ENCODE peak calls at places on chromosome 22, in ten cellular contexts. W, X, C, Y, B, A, I, E, L and S are unnamed samples.
A peak's percentile ranks its signal among the peaks of the same experiment; 100 is the strongest.

GRCh38 chr22:47153854-47154542 is 391.5 kb downstream of the TBC1D22A start:
- DNase-seq in W (no peak), X (no peak), C (no peak), Y (no peak), B (no peak), A (no peak), I (peak; percentile 36), E (no peak), L (no peak), S (no peak)

GRCh38 chr22:23760056-23760455 is 2.7 kb upstream of the C22orf15 start:
- DNase-seq in W (no peak), X (no peak), C (no peak), Y (no peak), B (no peak), A (no peak), I (no peak), E (no peak), L (no peak), S (no peak)

GRCh38 chr22:43077121-43077877 is 11.9 kb downstream of the TTLL1 start:
- DNase-seq in W (no peak), X (no peak), C (no peak), Y (peak; percentile 65), B (no peak), A (peak; percentile 58), I (no peak), E (no peak), L (peak; percentile 57), S (peak; percentile 63)

GRCh38 chr22:42313804-42314581 is 43.5 kb upstream of the TCF20 start:
- DNase-seq in W (peak; percentile 96), X (peak; percentile 73), C (peak; percentile 96), Y (peak; percentile 45), B (peak; percentile 75), A (peak; percentile 70), I (peak; percentile 81), E (peak; percentile 98), L (no peak), S (peak; percentile 99)

GRCh38 chr22:46879083-46879482 is 116.6 kb downstream of the TBC1D22A start:
- DNase-seq in W (no peak), X (no peak), C (peak; percentile 5), Y (no peak), B (no peak), A (no peak), I (no peak), E (no peak), L (no peak), S (no peak)

GRCh38 chr22:48100685-48101417 is 1338.4 kb downstream of the TBC1D22A start:
- DNase-seq in W (no peak), X (no peak), C (no peak), Y (no peak), B (peak; percentile 46), A (no peak), I (no peak), E (no peak), L (no peak), S (no peak)

GRCh38 chr22:30607300-30607930 is 441 bp downstream of the TCN2 start:
- DNase-seq in W (no peak), X (no peak), C (no peak), Y (no peak), B (no peak), A (no peak), I (no peak), E (no peak), L (no peak), S (no peak)

GRCh38 chr22:24420977-24421343 is 6.4 kb upstream of the ADORA2A start:
- DNase-seq in W (no peak), X (no peak), C (no peak), Y (no peak), B (no peak), A (no peak), I (no peak), E (no peak), L (no peak), S (no peak)

GRCh38 chr22:20238567-20239062 is 29.5 kb downstream of the RTN4R start:
- DNase-seq in W (peak; percentile 95), X (peak; percentile 41), C (no peak), Y (no peak), B (no peak), A (peak; percentile 84), I (peak; percentile 79), E (peak; percentile 70), L (peak; percentile 45), S (peak; percentile 69)

GRCh38 chr22:19959587-19960490 is 18.2 kb upstream of the TXNRD2 start:
- DNase-seq in W (no peak), X (no peak), C (no peak), Y (peak; percentile 25), B (peak; percentile 65), A (no peak), I (no peak), E (no peak), L (no peak), S (no peak)

GRCh38 chr22:33427461-33427860 is 369.3 kb upstream of the SYN3 start:
- DNase-seq in W (no peak), X (no peak), C (no peak), Y (no peak), B (no peak), A (no peak), I (no peak), E (no peak), L (no peak), S (no peak)

GRCh38 chr22:31089101-31090100 is 8.3 kb downstream of the SMTN start:
- DNase-seq in W (peak; percentile 76), X (peak; percentile 27), C (no peak), Y (no peak), B (peak; percentile 91), A (no peak), I (peak; percentile 51), E (no peak), L (no peak), S (no peak)

GRCh38 chr22:49928185-49928495 is 9.7 kb downstream of the CRELD2 start:
- DNase-seq in W (no peak), X (no peak), C (no peak), Y (no peak), B (no peak), A (no peak), I (no peak), E (no peak), L (no peak), S (no peak)

GRCh38 chr22:50485221-50486131 is 1.2 kb upstream of the MIOX start:
- DNase-seq in W (peak; percentile 62), X (no peak), C (no peak), Y (no peak), B (no peak), A (peak; percentile 80), I (peak; percentile 96), E (no peak), L (no peak), S (peak; percentile 78)

GRCh38 chr22:44448271-44448780 is 49.7 kb downstream of the RTL6 start:
- DNase-seq in W (peak; percentile 34), X (no peak), C (peak; percentile 94), Y (peak; percentile 76), B (peak; percentile 91), A (no peak), I (peak; percentile 37), E (no peak), L (peak; percentile 59), S (no peak)
- H3K4me3 ChIP-seq in W (no peak overlapping the region), X (no peak overlapping the region), C (peak overlapping the region; percentile 24), Y (no peak overlapping the region), B (no peak overlapping the region), A (no peak overlapping the region), I (no peak overlapping the region), E (no peak overlapping the region), L (no peak overlapping the region), S (no peak overlapping the region)

GRCh38 chr22:35844886-35845285 is 127.2 kb downstream of the APOL5 start:
- DNase-seq in W (no peak), X (no peak), C (no peak), Y (no peak), B (no peak), A (no peak), I (no peak), E (no peak), L (no peak), S (no peak)

GRCh38 chr22:35842519-35842913 is 124.8 kb downstream of the APOL5 start:
- DNase-seq in W (no peak), X (no peak), C (no peak), Y (no peak), B (no peak), A (no peak), I (no peak), E (no peak), L (no peak), S (no peak)

GRCh38 chr22:35841907-35842518 is 124.3 kb downstream of the APOL5 start:
- DNase-seq in W (no peak), X (no peak), C (no peak), Y (no peak), B (no peak), A (no peak), I (no peak), E (no peak), L (no peak), S (no peak)

GRCh38 chr22:35839811-35840739 is 122.4 kb downstream of the APOL5 start:
- DNase-seq in W (peak; percentile 96), X (no peak), C (peak; percentile 91), Y (peak; percentile 82), B (peak; percentile 94), A (peak; percentile 64), I (peak; percentile 87), E (peak; percentile 95), L (peak; percentile 85), S (peak; percentile 96)

GRCh38 chr22:35842954-35843353 is 125.3 kb downstream of the APOL5 start:
- DNase-seq in W (peak; percentile 71), X (no peak), C (no peak), Y (no peak), B (no peak), A (no peak), I (peak; percentile 55), E (peak; percentile 44), L (no peak), S (peak; percentile 57)
- H3K4me1 ChIP-seq in W (peaks cover 13% of the 10 kb centered on the region), X (peaks cover 4% of the 10 kb centered on the region), C (peaks cover 42% of the 10 kb centered on the region), Y (peaks cover 90% of the 10 kb centered on the region), B (peaks cover 49% of the 10 kb centered on the region), A (no peaks in the 10 kb centered on the region), I (peaks cover 29% of the 10 kb centered on the region), E (peaks cover 33% of the 10 kb centered on the region), L (peaks cover 22% of the 10 kb centered on the region), S (no peaks in the 10 kb centered on the region)

DNA sequence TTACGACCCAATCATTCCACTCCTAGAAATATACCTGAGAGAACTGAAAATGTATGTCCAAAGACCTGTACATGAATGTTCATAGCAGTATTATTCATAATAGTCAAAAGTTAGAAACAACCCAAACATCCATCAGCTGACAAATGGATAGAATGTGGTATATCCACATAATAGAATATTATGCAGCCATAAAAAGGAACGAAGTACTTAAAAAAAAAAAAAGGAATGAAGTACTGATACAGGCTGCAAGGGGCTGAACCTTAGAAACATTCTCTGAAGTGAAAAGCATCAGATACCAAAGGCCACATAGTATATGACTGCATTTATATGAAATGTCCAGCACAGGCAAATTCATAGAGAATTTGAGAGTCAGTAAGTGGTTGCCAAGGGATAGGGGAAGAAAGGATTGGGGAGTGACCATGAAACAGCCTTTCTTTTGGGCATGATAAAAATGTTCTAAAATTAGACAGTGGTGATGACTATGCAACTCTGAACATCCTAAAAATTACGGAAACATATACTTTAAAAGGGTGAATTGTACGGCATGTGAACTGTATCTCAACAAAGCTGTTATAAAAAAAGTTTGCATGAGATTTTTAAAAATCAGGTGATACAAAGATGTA is 1.8 kb downstream of the TPST2 start:
- DNase-seq in W (no peak), X (no peak), C (no peak), Y (no peak), B (no peak), A (no peak), I (no peak), E (no peak), L (no peak), S (no peak)
- H3K4me3 ChIP-seq in W (peak overlapping the region; percentile 91), X (peak overlapping the region; percentile 92), C (no peak overlapping the region), Y (peak overlapping the region; percentile 98), B (no peak overlapping the region), A (peak overlapping the region; percentile 91), I (no peak overlapping the region), E (no peak overlapping the region), L (peak overlapping the region; percentile 94), S (no peak overlapping the region)

GRCh38 chr22:35837328-35837727 is 119.7 kb downstream of the APOL5 start:
- DNase-seq in W (no peak), X (no peak), C (no peak), Y (no peak), B (no peak), A (no peak), I (no peak), E (no peak), L (no peak), S (no peak)
- H3K4me1 ChIP-seq in W (peaks cover 9% of the 10 kb centered on the region), X (peaks cover 4% of the 10 kb centered on the region), C (peaks cover 77% of the 10 kb centered on the region), Y (peaks cover 99% of the 10 kb centered on the region), B (peaks cover 78% of the 10 kb centered on the region), A (no peaks in the 10 kb centered on the region), I (peaks cover 38% of the 10 kb centered on the region), E (peaks cover 41% of the 10 kb centered on the region), L (peaks cover 61% of the 10 kb centered on the region), S (no peaks in the 10 kb centered on the region)